ENCODE peak calls at places on chromosome 22, in six cellular contexts. S is skeletal muscle cell, G is GM23338, L is colonic mucosa, H is A549, V is aorta. T is an unnamed sample.
A peak's percentile ranks its signal among the peaks of the same experiment; 100 is the strongest.

GRCh38 chr22:19035474-19036228 is 86.6 kb downstream of the DGCR2 start:
- DNase-seq in S (no peak), G (peak; percentile 74), L (no peak), H (no peak), V (peak; percentile 68), T (peak; percentile 45)

GRCh38 chr22:21666786-21667185 is 974 bp downstream of the PPIL2 start:
- DNase-seq in S (no peak), G (peak; percentile 51), L (no peak), H (no peak), V (no peak), T (no peak)

GRCh38 chr22:48103126-48103875 is 1340.9 kb downstream of the TBC1D22A start:
- DNase-seq in S (no peak), G (no peak), L (no peak), H (no peak), V (peak; percentile 34), T (no peak)

GRCh38 chr22:44361391-44362126 is 48.8 kb upstream of the SHISAL1 start:
- DNase-seq in S (no peak), G (no peak), L (no peak), H (no peak), V (peak; percentile 63), T (no peak)

GRCh38 chr22:22037740-22038139 is 55.2 kb upstream of the TOP3B start:
- DNase-seq in S (no peak), G (no peak), L (no peak), H (no peak), V (no peak), T (no peak)

GRCh38 chr22:29244785-29245625 is 22.8 kb downstream of the RHBDD3 start:
- DNase-seq in S (no peak), G (no peak), L (no peak), H (no peak), V (no peak), T (no peak)

GRCh38 chr22:19590696-19591095 is 66.5 kb upstream of the CLDN5 start:
- DNase-seq in S (no peak), G (no peak), L (no peak), H (no peak), V (no peak), T (no peak)

GRCh38 chr22:28967969-28968368 is 84.6 kb downstream of the ZNRF3 start:
- DNase-seq in S (no peak), G (no peak), L (no peak), H (no peak), V (no peak), T (no peak)

GRCh38 chr22:37775785-37776638 is 31.7 kb upstream of the GCAT start:
- DNase-seq in S (peak; percentile 66), G (no peak), L (no peak), H (no peak), V (no peak), T (no peak)

GRCh38 chr22:27110985-27111451 is 453.6 kb downstream of the MIAT start:
- DNase-seq in S (no peak), G (peak; percentile 40), L (no peak), H (peak; percentile 38), V (no peak), T (peak; percentile 62)

GRCh38 chr22:47422736-47423135 is 660.3 kb downstream of the TBC1D22A start:
- DNase-seq in S (no peak), G (no peak), L (no peak), H (no peak), V (peak; percentile 40), T (no peak)

GRCh38 chr22:45918455-45919370 is 58.2 kb downstream of the WNT7B start:
- DNase-seq in S (no peak), G (no peak), L (no peak), H (peak; percentile 86), V (no peak), T (no peak)
- H3K4me3 ChIP-seq in S (no peak overlapping the region), G (no peak overlapping the region), L (no peak overlapping the region), H (no peak overlapping the region), V (no peak overlapping the region), T (no peak overlapping the region)

GRCh38 chr22:50473855-50474671 is 772 bp downstream of the SBF1 start:
- DNase-seq in S (peak; percentile 23), G (peak; percentile 54), L (peak; percentile 47), H (no peak), V (no peak), T (peak; percentile 42)
- H3K4me3 ChIP-seq in S (peak overlapping the region; percentile 66), G (peak overlapping the region; percentile 72), L (peak overlapping the region; percentile 93), H (peak overlapping the region; percentile 76), V (peak overlapping the region; percentile 93), T (peak overlapping the region; percentile 71)

DNA sequence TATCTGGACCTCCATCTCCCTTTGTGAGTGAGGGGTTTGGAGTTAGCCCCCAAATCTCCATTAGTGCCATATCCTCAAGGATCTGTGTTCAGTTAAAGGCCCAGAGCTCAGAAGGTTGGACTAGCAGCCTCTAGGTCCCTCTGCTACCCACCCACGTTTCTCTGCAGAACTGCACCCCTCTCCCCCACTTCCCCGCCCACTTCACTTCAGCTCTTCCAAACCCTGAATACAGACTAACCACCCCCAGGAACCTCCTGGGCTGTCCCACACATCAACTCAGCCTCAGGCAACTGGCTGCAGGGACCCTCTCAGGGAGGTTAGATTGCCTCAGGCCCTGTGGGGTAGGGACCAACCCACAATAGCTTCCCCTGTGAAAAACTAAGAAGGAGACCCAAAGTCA is 854 bp downstream of the VPREB3 start:
- DNase-seq in S (no peak), G (no peak), L (no peak), H (no peak), V (no peak), T (no peak)
- H3K4me3 ChIP-seq in S (no peak overlapping the region), G (no peak overlapping the region), L (no peak overlapping the region), H (no peak overlapping the region), V (no peak overlapping the region), T (no peak overlapping the region)

GRCh38 chr22:23266780-23267179 is 86.5 kb downstream of the BCR start:
- DNase-seq in S (no peak), G (no peak), L (no peak), H (no peak), V (no peak), T (no peak)

GRCh38 chr22:23265389-23265700 is 85.0 kb downstream of the BCR start:
- DNase-seq in S (no peak), G (no peak), L (no peak), H (no peak), V (no peak), T (no peak)

GRCh38 chr22:23262474-23263332 is 82.4 kb downstream of the BCR start:
- DNase-seq in S (no peak), G (no peak), L (no peak), H (no peak), V (no peak), T (no peak)

GRCh38 chr22:23263651-23264555 is 83.6 kb downstream of the BCR start:
- DNase-seq in S (no peak), G (no peak), L (no peak), H (no peak), V (no peak), T (no peak)

DNA sequence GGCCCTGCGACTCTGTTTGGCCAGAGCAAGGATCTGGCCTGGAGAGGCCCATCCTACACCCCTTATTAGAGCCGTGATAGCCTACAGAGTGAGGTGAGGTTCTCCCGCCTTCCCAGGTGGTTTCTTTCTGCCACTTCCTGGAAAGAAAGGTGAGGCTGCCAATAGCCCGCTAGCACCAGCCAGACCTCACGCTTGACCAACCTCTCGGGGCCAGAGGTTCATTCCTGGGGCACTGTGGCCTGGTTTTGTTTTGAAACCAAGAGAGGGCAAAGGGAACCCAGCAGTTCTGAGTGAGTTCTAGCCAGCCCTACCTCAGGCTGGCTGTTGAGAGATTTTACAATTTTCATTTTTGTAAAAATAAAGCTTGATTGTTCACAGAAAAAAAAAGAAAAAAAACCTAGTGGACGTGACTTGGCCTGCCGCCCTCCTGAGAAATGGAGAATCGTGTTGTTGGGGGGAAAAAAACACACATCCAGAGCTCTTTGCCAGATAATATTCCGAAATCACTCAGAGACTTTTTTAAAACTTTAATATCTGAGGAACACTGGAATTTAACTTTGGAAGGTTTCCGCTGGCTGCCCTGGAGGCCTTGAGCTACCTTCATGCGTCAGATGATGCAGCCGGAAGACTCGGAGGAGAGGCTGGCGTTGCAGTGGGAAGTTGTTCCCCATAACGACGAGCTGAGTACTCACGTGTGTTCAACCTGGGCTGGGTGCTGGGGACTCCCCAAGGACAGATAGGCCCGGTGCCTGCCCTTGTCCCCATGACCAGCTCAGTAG is 84.5 kb downstream of the BCR start:
- DNase-seq in S (no peak), G (no peak), L (no peak), H (no peak), V (no peak), T (no peak)
- H3K4me3 ChIP-seq in S (no peak overlapping the region), G (no peak overlapping the region), L (no peak overlapping the region), H (no peak overlapping the region), V (no peak overlapping the region), T (no peak overlapping the region)

GRCh38 chr22:45504703-45505341 is 2.1 kb downstream of the FBLN1 start:
- DNase-seq in S (no peak), G (peak; percentile 47), L (no peak), H (no peak), V (peak; percentile 78), T (no peak)
- H3K4me3 ChIP-seq in S (peak overlapping the region; percentile 69), G (peak overlapping the region; percentile 86), L (peak overlapping the region; percentile 9), H (no peak overlapping the region), V (no peak overlapping the region), T (peak overlapping the region; percentile 90)

GRCh38 chr22:17097701-17098100 is 12.9 kb downstream of the IL17RA start:
- DNase-seq in S (no peak), G (no peak), L (no peak), H (no peak), V (peak; percentile 62), T (no peak)
- H3K4me3 ChIP-seq in S (no peak overlapping the region), G (no peak overlapping the region), L (no peak overlapping the region), H (no peak overlapping the region), V (no peak overlapping the region), T (no peak overlapping the region)

GRCh38 chr22:39906207-39906606 is 5.3 kb downstream of the GRAP2 start:
- DNase-seq in S (no peak), G (peak; percentile 63), L (no peak), H (no peak), V (no peak), T (no peak)

GRCh38 chr22:39907035-39907434 is 6.2 kb downstream of the GRAP2 start:
- DNase-seq in S (no peak), G (no peak), L (no peak), H (no peak), V (no peak), T (no peak)

GRCh38 chr22:39904864-39905263 is 4.0 kb downstream of the GRAP2 start:
- DNase-seq in S (no peak), G (no peak), L (no peak), H (no peak), V (no peak), T (no peak)

GRCh38 chr22:39907605-39908097 is 6.8 kb downstream of the GRAP2 start:
- DNase-seq in S (no peak), G (no peak), L (no peak), H (no peak), V (no peak), T (no peak)

DNA sequence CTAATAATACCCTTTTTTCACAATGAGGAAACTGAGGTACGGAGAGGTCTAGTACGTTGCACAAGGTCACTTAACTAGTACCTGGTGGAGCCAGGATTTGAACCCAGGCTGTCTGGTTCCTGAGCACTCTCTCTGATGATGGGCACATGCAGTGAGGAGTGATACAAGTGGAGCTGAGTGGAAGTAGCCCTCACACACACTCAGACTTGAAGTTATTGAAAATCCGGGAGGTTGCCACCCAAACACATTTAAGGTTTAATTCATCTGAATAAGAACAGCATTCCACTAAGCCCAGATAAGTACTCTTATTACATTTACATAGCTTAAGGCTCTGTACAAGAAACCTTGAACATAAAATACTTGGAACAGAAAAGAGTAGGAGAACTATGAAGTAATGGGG is 4.8 kb downstream of the GRAP2 start:
- DNase-seq in S (no peak), G (no peak), L (no peak), H (no peak), V (no peak), T (no peak)
- H3K4me3 ChIP-seq in S (no peak overlapping the region), G (no peak overlapping the region), L (no peak overlapping the region), H (no peak overlapping the region), V (no peak overlapping the region), T (no peak overlapping the region)

GRCh38 chr22:33848251-33848650 is 72.0 kb downstream of the LARGE1 start:
- DNase-seq in S (no peak), G (peak; percentile 40), L (no peak), H (no peak), V (no peak), T (no peak)
- H3K4me3 ChIP-seq in S (no peak overlapping the region), G (no peak overlapping the region), L (no peak overlapping the region), H (no peak overlapping the region), V (no peak overlapping the region), T (no peak overlapping the region)